ENCODE peak calls at places on chromosomes 5 and 9, in five cellular contexts. Z is neural crest cell, V is glutamatergic neuron, J is natural killer cell, T is WTC11. O is an unnamed sample.

GRCh38 chr5:66908230-66908629 is 288.4 kb downstream of the CD180 start:
- DNase-seq in J (no peak), Z (no peak), T (no peak), V (no peak), O (no peak)

GRCh38 chr5:178392998-178393397 is 160.4 kb upstream of the PHYKPL start:
- DNase-seq in T (no peak), Z (no peak), V (no peak), J (no peak), O (no peak)

GRCh38 chr5:81302596-81302995 is 1.2 kb downstream of the ZCCHC9 start:
- DNase-seq in V (no peak), T (no peak), J (no peak), Z (no peak), O (no peak)

GRCh38 chr5:40436535-40437237 is 243.0 kb upstream of the PTGER4 start:
- DNase-seq in J (no peak), V (no peak), Z (no peak), T (no peak), O (no peak)

GRCh38 chr9:104091028-104091590 is 3.0 kb upstream of the SMC2 start:
- DNase-seq in Z (no peak), J (no peak), T (no peak), V (no peak), O (no peak)

GRCh38 chr5:36928947-36929346 is 52.4 kb downstream of the NIPBL start:
- DNase-seq in Z (no peak), V (no peak), J (no peak), T (no peak), O (peak; percentile 70)

GRCh38 chr5:158541535-158541934 is 558.2 kb downstream of the EBF1 start:
- DNase-seq in T (no peak), J (no peak), Z (no peak), V (no peak), O (no peak)

GRCh38 chr9:70079364-70080103 is 35.9 kb downstream of the MAMDC2 start:
- DNase-seq in T (no peak), V (no peak), Z (no peak), J (no peak), O (peak; percentile 65)

GRCh38 chr9:70043689-70044449 is at the start of gene MAMDC2:
- DNase-seq in Z (peak; percentile 26), J (no peak), V (peak; percentile 57), T (peak; percentile 70), O (no peak)

GRCh38 chr5:138461343-138462125 is 3.7 kb upstream of the EGR1 start:
- DNase-seq in V (no peak), Z (no peak), T (no peak), J (no peak), O (peak; percentile 94)

GRCh38 chr5:6431214-6432195 is 17.2 kb upstream of the UBE2QL1 start:
- DNase-seq in Z (no peak), T (no peak), V (no peak), J (no peak), O (no peak)

GRCh38 chr5:6434737-6435136 is 13.9 kb upstream of the UBE2QL1 start:
- DNase-seq in Z (no peak), J (no peak), V (no peak), T (no peak), O (no peak)

GRCh38 chr5:6432206-6432605 is 16.5 kb upstream of the UBE2QL1 start:
- DNase-seq in J (no peak), T (no peak), Z (no peak), V (no peak), O (no peak)

GRCh38 chr5:6436715-6437340 is 11.8 kb upstream of the UBE2QL1 start:
- DNase-seq in T (no peak), V (no peak), J (no peak), Z (no peak), O (no peak)

GRCh38 chr5:6435356-6435755 is 13.3 kb upstream of the UBE2QL1 start:
- DNase-seq in T (peak; percentile 78), J (no peak), V (peak; percentile 74), Z (peak; percentile 40), O (peak; percentile 8)
- TF ChIP-seq CTCF in T (peak; percentile 22), J (no peak), V (peak; percentile 37), Z (peak; percentile 52), O (no peak)

GRCh38 chr9:92236915-92237314 is 56.6 kb downstream of the IARS1 start:
- DNase-seq in J (no peak), Z (no peak), T (no peak), V (no peak), O (no peak)

GRCh38 chr9:92245005-92245797 is 48.3 kb downstream of the IARS1 start:
- DNase-seq in Z (no peak), J (no peak), T (no peak), V (no peak), O (peak; percentile 67)

GRCh38 chr9:92242779-92243136 is 50.7 kb downstream of the IARS1 start:
- DNase-seq in Z (no peak), V (no peak), T (no peak), J (no peak), O (no peak)

GRCh38 chr9:92247296-92247695 is 46.2 kb downstream of the IARS1 start:
- DNase-seq in Z (no peak), J (no peak), V (no peak), T (no peak), O (peak; percentile 17)

GRCh38 chr9:92242115-92242778 is 51.2 kb downstream of the IARS1 start:
- DNase-seq in J (no peak), T (no peak), V (no peak), Z (peak; percentile 10), O (no peak)
- TF ChIP-seq CTCF in J (no peak), T (no peak), V (peak; percentile 35), Z (peak; percentile 64), O (peak; percentile 14)

DNA sequence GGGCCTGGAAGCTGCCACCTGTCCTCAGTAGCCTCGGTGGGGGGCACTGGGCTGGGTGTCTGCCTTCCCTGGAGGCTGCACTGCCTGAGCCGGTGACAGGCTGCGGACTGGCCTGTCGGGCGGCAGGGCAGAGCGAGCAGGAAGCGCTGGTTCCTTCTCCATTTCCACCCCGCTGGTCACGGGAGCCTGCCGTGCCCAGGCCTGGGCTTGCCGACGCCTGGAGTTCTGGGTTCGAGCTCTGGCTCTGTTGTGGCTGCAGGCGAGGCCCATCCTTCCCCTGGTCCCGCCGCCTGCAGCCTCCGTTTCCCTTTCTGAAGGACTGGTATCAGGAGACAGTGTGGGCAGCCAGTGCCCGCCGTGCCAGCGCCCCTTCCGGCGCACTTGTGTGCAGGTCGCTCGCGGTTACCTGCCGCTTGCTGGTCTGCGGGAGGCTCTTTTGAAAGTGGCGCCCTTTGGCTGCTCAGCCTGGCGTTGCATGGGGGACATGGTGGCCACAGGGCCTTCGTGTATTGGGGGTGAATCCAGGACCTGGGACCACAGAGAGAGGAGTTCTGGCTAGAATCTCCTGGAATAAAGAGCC is 34.0 kb downstream of the RXRA start:
- DNase-seq in V (no peak), Z (no peak), J (no peak), T (no peak), O (no peak)
- TF ChIP-seq CTCF in V (no peak), Z (no peak), J (no peak), T (no peak), O (no peak)

GRCh38 chr5:74052441-74052840 is 426.4 kb downstream of the ARHGEF28 start:
- DNase-seq in V (no peak), T (no peak), J (no peak), Z (no peak), O (no peak)
- TF ChIP-seq CTCF in V (peak; percentile 32), T (no peak), J (no peak), Z (no peak), O (no peak)

GRCh38 chr9:133188006-133188842 is 20.8 kb downstream of the OBP2B start:
- DNase-seq in T (peak; percentile 75), V (peak; percentile 66), J (no peak), Z (peak; percentile 36), O (peak; percentile 13)
- TF ChIP-seq CTCF in T (no peak), V (peak; percentile 19), J (no peak), Z (peak; percentile 54), O (no peak)

O was measured in MCF 10A.